ENCODE peak calls at places on chromosome 5, in six cellular contexts. S, Z, H, B, K and G are unnamed samples.

GRCh38 chr5:119288364-119289047 is 67.3 kb upstream of the TNFAIP8 start:
- DNase-seq in S (no peak), H (no peak), B (no peak), K (no peak), Z (no peak), G (no peak)

GRCh38 chr5:122151640-122152039 is 22.3 kb downstream of the ZNF474 start:
- DNase-seq in B (no peak), S (no peak), H (no peak), Z (no peak), K (no peak), G (no peak)

GRCh38 chr5:121867403-121867802 is 15.7 kb downstream of the FTMT start:
- DNase-seq in Z (no peak), S (no peak), B (no peak), K (no peak), H (no peak), G (no peak)

GRCh38 chr5:9456435-9457042 is 89.3 kb downstream of the SEMA5A start:
- DNase-seq in Z (no peak), S (no peak), H (no peak), K (no peak), B (no peak), G (no peak)

GRCh38 chr5:134438641-134439621 is 27.2 kb upstream of the CDKN2AIPNL start:
- DNase-seq in B (no peak), K (peak), Z (peak), S (peak), H (peak), G (no peak)

GRCh38 chr5:59320420-59320819 is 573.1 kb downstream of the PDE4D start:
- DNase-seq in K (no peak), H (no peak), S (no peak), Z (no peak), B (no peak), G (no peak)

GRCh38 chr5:160539431-160539830 is 117.8 kb downstream of the PTTG1 start:
- DNase-seq in S (no peak), H (no peak), B (no peak), Z (no peak), K (no peak), G (no peak)

GRCh38 chr5:151692312-151692711 is 5.6 kb upstream of the SPARC start:
- DNase-seq in S (no peak), B (no peak), Z (no peak), H (no peak), K (no peak), G (no peak)

GRCh38 chr5:79229357-79230174 is 6.4 kb upstream of the JMY start:
- DNase-seq in B (no peak), H (no peak), Z (no peak), S (no peak), K (no peak), G (no peak)

GRCh38 chr5:138491669-138492551 is 26.6 kb downstream of the EGR1 start:
- DNase-seq in B (peak), H (peak), S (peak), K (peak), Z (peak), G (peak)

GRCh38 chr5:50476549-50476948 is 35.5 kb upstream of the EMB start:
- DNase-seq in S (no peak), H (no peak), K (no peak), B (no peak), Z (no peak), G (no peak)

GRCh38 chr5:36369092-36369737 is 67.5 kb upstream of the RANBP3L start:
- DNase-seq in H (no peak), B (no peak), Z (no peak), K (no peak), S (no peak), G (no peak)

GRCh38 chr5:146516151-146516475 is at the start of gene GPR151:
- DNase-seq in H (no peak), B (no peak), K (no peak), S (no peak), Z (no peak), G (no peak)

GRCh38 chr5:34519489-34520220 is 136.5 kb upstream of the RAI14 start:
- DNase-seq in H (no peak), S (no peak), B (no peak), Z (no peak), K (no peak), G (no peak)

GRCh38 chr5:127028822-127029457 is 1.4 kb downstream of the MARCHF3 start:
- DNase-seq in Z (peak), S (peak), B (no peak), K (no peak), H (no peak), G (no peak)

GRCh38 chr5:73393606-73394489 is 54.7 kb downstream of the FOXD1 start:
- DNase-seq in S (no peak), Z (no peak), H (no peak), K (no peak), B (no peak), G (no peak)

GRCh38 chr5:142545653-142546322 is 140.1 kb downstream of the FGF1 start:
- DNase-seq in Z (no peak), S (no peak), H (no peak), K (no peak), B (no peak), G (no peak)

GRCh38 chr5:175672976-175673648 is 15.2 kb downstream of the HRH2 start:
- DNase-seq in Z (no peak), H (no peak), S (no peak), K (no peak), B (no peak), G (no peak)

GRCh38 chr5:138508958-138509357 is 34.1 kb downstream of the ETF1 start:
- DNase-seq in S (no peak), B (no peak), K (no peak), H (no peak), Z (no peak), G (no peak)

GRCh38 chr5:55480781-55481180 is 54.0 kb downstream of the PLPP1 start:
- DNase-seq in S (no peak), H (no peak), K (no peak), Z (no peak), B (no peak), G (no peak)

GRCh38 chr5:96855041-96855872 is 21.0 kb upstream of the ERAP2 start:
- DNase-seq in H (no peak), B (no peak), Z (no peak), S (no peak), K (peak), G (no peak)

GRCh38 chr5:134724872-134725271 is 13.5 kb upstream of the CAMLG start:
- DNase-seq in H (no peak), Z (no peak), S (no peak), K (no peak), B (no peak), G (no peak)